ENCODE peak calls at places on chromosome 14, in seven cellular contexts. J is hypothalamus; D is stimulated activated CD4-positive, alpha-beta T cell treated with anti-CD3 and anti-CD28 coated beads, Interleukin-12 subunit alpha, Interleukin-12 subunit beta, amount 100 ng/mL, for 4 hours; G is activated CD4-positive, alpha-beta T cell treated with anti-CD3 and anti-CD28 coated beads, Interleukin-2, amount 50 U/mL, for 1 hour; L is NCI-H1092 treated with DMSO at 0.1 percent for 48 hours; A is non-pigmented ciliary epithelial cell; B is spleen. I is an unnamed sample.

GRCh38 chr14:90177537-90178189 is 78.7 kb upstream of the PSMC1 start:
- DNase-seq in J (no peak), D (no peak), G (no peak), L (no peak), A (no peak), B (no peak), I (peak; percentile 17)

GRCh38 chr14:99262977-99263448 is 9.0 kb downstream of the BCL11B start:
- DNase-seq in J (no peak), D (no peak), G (no peak), L (no peak), A (no peak), B (peak; percentile 72), I (no peak)

GRCh38 chr14:80024417-80024816 is 186.9 kb downstream of the DIO2 start:
- DNase-seq in J (no peak), D (no peak), G (no peak), L (no peak), A (no peak), B (no peak), I (no peak)

GRCh38 chr14:59566281-59566680 is 10.3 kb downstream of the CCDC175 start:
- DNase-seq in J (no peak), D (no peak), G (no peak), L (no peak), A (no peak), B (no peak), I (no peak)

GRCh38 chr14:101230851-101231550 is 327.5 kb upstream of the RTL1 start:
- DNase-seq in J (no peak), D (no peak), G (no peak), L (no peak), A (no peak), B (no peak), I (no peak)

GRCh38 chr14:59161571-59162175 is 26.8 kb upstream of the DAAM1 start:
- DNase-seq in J (no peak), D (no peak), G (no peak), L (no peak), A (peak; percentile 56), B (no peak), I (peak; percentile 45)

GRCh38 chr14:104288272-104288671 is 149.9 kb downstream of the KIF26A start:
- DNase-seq in J (no peak), D (no peak), G (no peak), L (no peak), A (no peak), B (peak; percentile 54), I (no peak)

GRCh38 chr14:104246401-104247335 is 108.3 kb downstream of the KIF26A start:
- DNase-seq in J (no peak), D (no peak), G (no peak), L (no peak), A (no peak), B (peak; percentile 57), I (no peak)

GRCh38 chr14:100049220-100049619 is 16.0 kb upstream of the EVL start:
- DNase-seq in J (no peak), D (no peak), G (no peak), L (no peak), A (no peak), B (no peak), I (peak; percentile 21)

GRCh38 chr14:49545071-49545470 is 41.1 kb downstream of the RPS29 start:
- DNase-seq in J (no peak), D (no peak), G (no peak), L (no peak), A (no peak), B (no peak), I (no peak)

GRCh38 chr14:69657961-69658360 is 46.6 kb downstream of the SUSD6 start:
- DNase-seq in J (no peak), D (no peak), G (no peak), L (peak; percentile 17), A (no peak), B (no peak), I (no peak)

GRCh38 chr14:52119030-52119429 is 50.2 kb upstream of the NID2 start:
- DNase-seq in J (peak; percentile 14), D (no peak), G (no peak), L (no peak), A (no peak), B (no peak), I (no peak)

GRCh38 chr14:105337966-105338365 is 23.4 kb downstream of the PACS2 start:
- DNase-seq in J (no peak), D (no peak), G (no peak), L (no peak), A (no peak), B (peak; percentile 83), I (no peak)

GRCh38 chr14:22478670-22479069 is 110.4 kb downstream of the DAD1 start:
- DNase-seq in J (no peak), D (no peak), G (no peak), L (peak; percentile 22), A (no peak), B (no peak), I (no peak)

I was measured in ELR.